ENCODE peak calls at places on chromosomes 3 and 15, in nine cellular contexts. E, W, X, H, D, C, V, O and Q are unnamed samples.
A peak's percentile ranks its signal among the peaks of the same experiment; 100 is the strongest.

GRCh38 chr3:46406786-46407611 is at the start of the genes CCR5AS and CCRL2:
- DNase-seq in W (no peak), E (no peak), X (no peak), O (peak; percentile 56), D (no peak), V (no peak), H (no peak), C (peak; percentile 45), Q (peak; percentile 51)

GRCh38 chr15:39593071-39594055 is 12.5 kb downstream of the THBS1 start:
- DNase-seq in X (no peak), D (no peak), O (no peak), W (no peak), C (no peak), H (no peak), E (no peak), V (no peak), Q (no peak)

GRCh38 chr15:40825661-40826088 is 2.8 kb downstream of the PPP1R14D start:
- DNase-seq in W (no peak), O (no peak), E (no peak), H (no peak), X (no peak), V (no peak), C (no peak), D (no peak), Q (no peak)

GRCh38 chr15:47961401-47962090 is 159.2 kb upstream of the SLC24A5 start:
- DNase-seq in W (no peak), X (peak; percentile 38), D (no peak), E (no peak), O (no peak), H (no peak), V (no peak), C (no peak), Q (no peak)

GRCh38 chr3:182618981-182619591 is 174.2 kb upstream of the ATP11B start:
- DNase-seq in X (peak; percentile 92), E (no peak), W (peak; percentile 57), V (no peak), C (no peak), D (no peak), H (peak; percentile 45), O (no peak), Q (no peak)

GRCh38 chr3:125165189-125165947 is 47.2 kb downstream of the SLC12A8 start:
- DNase-seq in W (no peak), H (no peak), C (peak; percentile 53), E (peak; percentile 69), V (no peak), D (no peak), O (peak; percentile 61), X (no peak), Q (no peak)

GRCh38 chr15:79769933-79770332 is 126.9 kb downstream of the MTHFS start:
- DNase-seq in W (no peak), E (no peak), D (no peak), V (no peak), X (no peak), O (no peak), C (no peak), H (no peak), Q (no peak)

GRCh38 chr3:106333911-106334618 is 465.3 kb upstream of the CBLB start:
- DNase-seq in E (no peak), H (no peak), V (no peak), C (no peak), W (no peak), X (no peak), O (no peak), D (no peak), Q (no peak)